ENCODE peak calls at places on chromosomes 2 and 18, in ten cellular contexts. P is astrocyte; A is cardiac muscle cell; G is effector memory CD4-positive, alpha-beta T cell; S is aorta; H is uterus; X is adipocyte; L is pancreas; B is endothelial cell of umbilical vein; Z is Peyer's patch. K is an unnamed sample.

GRCh38 chr18:62744076-62744705 is 28.9 kb downstream of the PHLPP1 start:
- DNase-seq in P (no peak), A (no peak), G (no peak), S (no peak), H (no peak), X (peak; percentile 46), L (no peak), B (no peak), Z (no peak), K (peak; percentile 26)

GRCh38 chr2:157345647-157346389 is 20.2 kb upstream of the ERMN start:
- DNase-seq in P (no peak), A (no peak), G (no peak), S (no peak), H (no peak), X (no peak), L (no peak), B (no peak), Z (no peak), K (no peak)

GRCh38 chr2:240964854-240965295 is 33.5 kb upstream of the SNED1 start:
- DNase-seq in P (no peak), A (no peak), G (no peak), S (peak; percentile 36), H (no peak), X (no peak), L (no peak), B (no peak), Z (no peak), K (no peak)

GRCh38 chr2:209191139-209191538 is 232.7 kb upstream of the MAP2 start:
- DNase-seq in P (no peak), A (no peak), G (no peak), S (no peak), H (no peak), X (no peak), L (no peak), B (no peak), Z (no peak), K (no peak)

GRCh38 chr2:237573721-237574415 is 7.5 kb downstream of the PRLH start:
- DNase-seq in P (no peak), A (no peak), G (no peak), S (peak; percentile 29), H (no peak), X (no peak), L (peak; percentile 26), B (no peak), Z (no peak), K (no peak)

GRCh38 chr18:13394794-13395193 is 176.2 kb downstream of the LDLRAD4 start:
- DNase-seq in P (no peak), A (no peak), G (no peak), S (no peak), H (no peak), X (no peak), L (no peak), B (no peak), Z (no peak), K (peak; percentile 81)

GRCh38 chr2:51698005-51698404 is 666.1 kb upstream of the NRXN1 start:
- DNase-seq in P (no peak), A (no peak), G (no peak), S (no peak), H (no peak), X (no peak), L (no peak), B (no peak), Z (no peak), K (no peak)

GRCh38 chr2:71932780-71933466 is 214.7 kb downstream of the CYP26B1 start:
- DNase-seq in P (no peak), A (no peak), G (no peak), S (no peak), H (no peak), X (no peak), L (no peak), B (no peak), Z (no peak), K (no peak)

GRCh38 chr2:215904101-215904500 is 109.2 kb downstream of the MREG start:
- DNase-seq in P (peak; percentile 86), A (peak; percentile 68), G (no peak), S (no peak), H (no peak), X (peak; percentile 82), L (no peak), B (peak; percentile 53), Z (no peak), K (no peak)

GRCh38 chr18:24878289-24878688 is 417.9 kb downstream of the HRH4 start:
- DNase-seq in P (peak; percentile 13), A (peak; percentile 67), G (no peak), S (no peak), H (no peak), X (peak; percentile 85), L (no peak), B (peak; percentile 75), Z (no peak), K (peak; percentile 45)

DNA sequence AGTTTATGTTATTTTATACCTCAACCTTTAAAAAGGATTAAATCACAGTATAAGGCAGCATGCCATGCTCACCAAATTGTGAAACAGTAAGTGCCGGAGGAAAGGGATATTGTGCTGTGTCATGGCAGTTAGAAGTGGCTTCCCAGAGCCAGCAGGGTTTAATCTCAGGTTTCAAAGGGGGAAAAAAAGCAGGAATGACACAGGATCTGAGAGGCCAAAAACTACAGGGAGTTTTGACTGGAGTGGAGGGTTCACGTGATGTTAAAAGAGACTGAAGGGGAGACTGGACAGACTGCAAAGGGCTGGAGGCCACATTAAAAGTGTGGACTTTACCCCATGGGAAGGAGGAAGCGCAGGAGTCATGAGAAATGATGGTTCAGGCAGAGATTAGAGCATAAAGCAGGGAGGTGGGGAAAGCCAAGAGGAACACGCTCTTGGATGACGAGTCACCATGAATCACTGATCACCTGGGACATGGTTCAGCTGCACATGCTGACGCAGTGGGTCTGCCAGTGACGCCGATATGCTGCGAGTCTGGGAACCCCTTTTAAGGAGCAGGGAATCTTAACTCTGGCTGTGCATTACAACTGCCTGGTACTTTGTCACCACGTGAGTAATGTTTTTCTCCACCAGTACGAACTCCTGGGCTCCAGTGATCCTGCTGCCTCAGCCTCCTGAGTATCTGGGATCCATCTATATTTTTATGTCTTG is 6.1 kb downstream of the CHMP1B start:
- DNase-seq in P (peak; percentile 100), A (peak; percentile 98), G (no peak), S (peak; percentile 81), H (peak; percentile 48), X (peak; percentile 97), L (no peak), B (peak; percentile 71), Z (no peak), K (peak; percentile 97)
- H3K4me1 ChIP-seq in P (peaks cover 41% of the 10 kb centered on the region), A (peaks cover 23% of the 10 kb centered on the region), G (peaks cover 6% of the 10 kb centered on the region), S (peaks cover 2% of the 10 kb centered on the region), H (no peaks in the 10 kb centered on the region), X (peaks cover 39% of the 10 kb centered on the region), L (peaks cover 13% of the 10 kb centered on the region), B (peaks cover 41% of the 10 kb centered on the region), Z (peaks cover 20% of the 10 kb centered on the region), K (peaks cover 18% of the 10 kb centered on the region)

GRCh38 chr2:31238906-31239841 is 5.2 kb downstream of the EHD3 start:
- DNase-seq in P (no peak), A (no peak), G (no peak), S (no peak), H (no peak), X (no peak), L (no peak), B (no peak), Z (no peak), K (no peak)

GRCh38 chr2:31239842-31240198 is 5.9 kb downstream of the EHD3 start:
- DNase-seq in P (peak; percentile 74), A (peak; percentile 69), G (no peak), S (peak; percentile 89), H (peak; percentile 61), X (peak; percentile 22), L (no peak), B (no peak), Z (no peak), K (no peak)

GRCh38 chr2:31241625-31242270 is 7.8 kb downstream of the EHD3 start:
- DNase-seq in P (no peak), A (no peak), G (no peak), S (no peak), H (no peak), X (no peak), L (no peak), B (no peak), Z (no peak), K (no peak)

GRCh38 chr2:31243053-31243452 is 9.1 kb downstream of the EHD3 start:
- DNase-seq in P (no peak), A (no peak), G (no peak), S (no peak), H (no peak), X (no peak), L (no peak), B (no peak), Z (no peak), K (no peak)

GRCh38 chr2:31240406-31241365 is 6.7 kb downstream of the EHD3 start:
- DNase-seq in P (no peak), A (no peak), G (no peak), S (no peak), H (no peak), X (no peak), L (no peak), B (no peak), Z (no peak), K (no peak)
- H3K4me3 ChIP-seq in P (no peak overlapping the region), A (no peak overlapping the region), G (no peak overlapping the region), S (no peak overlapping the region), H (no peak overlapping the region), X (no peak overlapping the region), L (no peak overlapping the region), B (no peak overlapping the region), Z (no peak overlapping the region), K (no peak overlapping the region)

GRCh38 chr2:94987074-94988020 is 38.2 kb upstream of the MAL start:
- DNase-seq in P (no peak), A (no peak), G (no peak), S (no peak), H (no peak), X (no peak), L (no peak), B (no peak), Z (no peak), K (no peak)
- H3K27me3 ChIP-seq in P (peaks cover 5% of the 10 kb centered on the region), A (no peaks in the 10 kb centered on the region), G (no peaks in the 10 kb centered on the region), S (no peaks in the 10 kb centered on the region), H (no peaks in the 10 kb centered on the region), X (peaks cover 58% of the 10 kb centered on the region), L (no peaks in the 10 kb centered on the region), B (no peaks in the 10 kb centered on the region), Z (no peaks in the 10 kb centered on the region), K (no peaks in the 10 kb centered on the region)

DNA sequence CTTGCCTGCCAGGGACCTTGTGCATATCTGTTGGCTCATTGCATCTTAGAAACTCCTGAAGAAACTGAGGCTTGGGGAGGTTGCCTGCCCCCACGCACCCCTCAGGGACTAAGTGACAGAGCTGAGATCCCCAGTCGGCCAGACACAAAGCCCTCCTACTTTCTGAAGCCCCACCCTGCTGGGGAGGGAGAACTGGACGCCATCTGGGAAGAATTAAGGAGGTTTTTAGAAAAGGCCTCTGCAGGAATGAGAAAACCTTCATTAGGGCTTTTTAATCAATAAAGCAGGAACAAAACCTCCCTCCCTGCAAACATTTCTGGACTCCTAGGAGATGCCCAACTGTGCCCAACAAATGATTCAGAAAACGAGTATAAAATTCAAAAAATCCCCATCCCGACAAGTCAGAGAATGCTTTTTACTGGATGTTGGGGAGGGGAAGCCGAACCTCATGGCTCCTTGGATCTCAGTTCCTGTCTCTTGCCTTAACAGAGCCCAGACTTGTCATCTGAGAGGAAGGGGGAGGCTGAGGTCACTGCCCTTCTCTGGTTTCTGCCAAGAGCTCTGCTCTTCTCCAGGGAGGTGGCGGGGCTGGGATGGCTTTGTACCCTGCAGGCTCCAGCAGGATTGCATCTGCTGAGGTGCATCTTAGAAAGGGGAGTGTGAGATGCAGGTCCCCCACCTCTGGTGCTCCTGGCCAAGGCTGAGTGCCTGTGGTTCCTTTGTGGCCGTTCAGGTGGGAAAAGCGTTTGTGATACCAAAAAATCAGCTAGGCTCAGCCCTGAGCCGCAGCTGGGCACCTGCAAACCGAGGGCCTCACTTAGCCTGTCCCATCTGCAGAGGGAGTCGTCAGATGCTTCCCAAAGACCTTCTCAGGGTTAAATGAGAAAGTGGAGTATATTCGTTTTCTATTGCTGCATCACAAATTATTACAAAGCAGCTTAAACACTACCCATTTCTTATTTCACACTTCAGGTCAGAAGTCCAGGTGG is 142.4 kb downstream of the ZFP36L2 start:
- DNase-seq in P (peak; percentile 51), A (peak; percentile 75), G (no peak), S (peak; percentile 78), H (peak; percentile 86), X (peak; percentile 85), L (no peak), B (no peak), Z (no peak), K (no peak)
- H3K4me1 ChIP-seq in P (peaks cover 67% of the 10 kb centered on the region), A (peaks cover 34% of the 10 kb centered on the region), G (no peaks in the 10 kb centered on the region), S (peaks cover 6% of the 10 kb centered on the region), H (peaks cover 57% of the 10 kb centered on the region), X (peaks cover 69% of the 10 kb centered on the region), L (no peaks in the 10 kb centered on the region), B (peaks cover 44% of the 10 kb centered on the region), Z (peaks cover 4% of the 10 kb centered on the region), K (no peaks in the 10 kb centered on the region)

K was measured in small intestine.